ENCODE peak calls at places on chromosomes 13 and 19, in four cellular contexts. One of them, this sample, is unnamed.

GRCh38 chr19:12187625-12188024 is 24.7 kb downstream of the ZNF136 start:
- DNase-seq in coronary artery: no peak
- DNase-seq in GM03348: no peak
- DNase-seq in germinal center: no peak
- DNase-seq in this sample: no peak

GRCh38 chr19:28744014-28744413 is 468.9 kb downstream of the UQCRFS1 start:
- DNase-seq in coronary artery: no peak
- DNase-seq in GM03348: no peak
- DNase-seq in germinal center: no peak
- DNase-seq in this sample: no peak

GRCh38 chr13:28716511-28716910 is 2.3 kb downstream of the SLC46A3 start:
- DNase-seq in coronary artery: no peak
- DNase-seq in GM03348: peak
- DNase-seq in germinal center: no peak
- DNase-seq in this sample: peak

GRCh38 chr19:13906525-13906904 is 514 bp downstream of the CC2D1A start:
- DNase-seq in germinal center: peak
- DNase-seq in coronary artery: no peak
- DNase-seq in GM03348: no peak
- DNase-seq in this sample: peak

GRCh38 chr13:100533588-100534041 is 55.0 kb downstream of the GGACT start:
- DNase-seq in GM03348: no peak
- DNase-seq in coronary artery: peak
- DNase-seq in germinal center: no peak
- DNase-seq in this sample: no peak

GRCh38 chr13:59566544-59566943 is 597.2 kb downstream of the DIAPH3 start:
- DNase-seq in coronary artery: no peak
- DNase-seq in GM03348: no peak
- DNase-seq in germinal center: no peak
- DNase-seq in this sample: no peak

GRCh38 chr13:50594276-50594970 is 249.1 kb downstream of the DLEU7 start:
- DNase-seq in GM03348: no peak
- DNase-seq in germinal center: peak
- DNase-seq in coronary artery: no peak
- DNase-seq in this sample: no peak

GRCh38 chr13:80551650-80552497 is 210.9 kb upstream of the SPRY2 start:
- DNase-seq in coronary artery: no peak
- DNase-seq in germinal center: no peak
- DNase-seq in GM03348: no peak
- DNase-seq in this sample: peak

GRCh38 chr19:55692681-55693081 is 17.7 kb downstream of the EPN1 start:
- DNase-seq in GM03348: no peak
- DNase-seq in coronary artery: no peak
- DNase-seq in germinal center: no peak
- DNase-seq in this sample: no peak

GRCh38 chr13:52784591-52785340 is 45.1 kb upstream of the CNMD start:
- DNase-seq in GM03348: no peak
- DNase-seq in germinal center: no peak
- DNase-seq in coronary artery: no peak
- DNase-seq in this sample: no peak

GRCh38 chr19:46717716-46718143 is 816 bp upstream of the PRKD2 start:
- DNase-seq in GM03348: no peak
- DNase-seq in coronary artery: no peak
- DNase-seq in germinal center: peak
- DNase-seq in this sample: peak

GRCh38 chr13:76887070-76887563 is 912 bp upstream of the KCTD12 start:
- DNase-seq in germinal center: no peak
- DNase-seq in coronary artery: no peak
- DNase-seq in GM03348: peak
- DNase-seq in this sample: no peak

GRCh38 chr19:49799798-49800376 is 13.2 kb downstream of the FUZ start:
- DNase-seq in germinal center: no peak
- DNase-seq in coronary artery: no peak
- DNase-seq in GM03348: no peak
- DNase-seq in this sample: no peak

GRCh38 chr13:20974981-20975585 is 72.5 kb upstream of the XPO4 start:
- DNase-seq in GM03348: no peak
- DNase-seq in germinal center: no peak
- DNase-seq in coronary artery: peak
- DNase-seq in this sample: no peak

GRCh38 chr13:29540799-29541198 is 54.7 kb downstream of the SLC7A1 start:
- DNase-seq in GM03348: no peak
- DNase-seq in coronary artery: no peak
- DNase-seq in germinal center: no peak
- DNase-seq in this sample: no peak

GRCh38 chr13:24167666-24168391 is 7.3 kb downstream of the SPATA13 start:
- DNase-seq in GM03348: no peak
- DNase-seq in germinal center: no peak
- DNase-seq in coronary artery: no peak
- DNase-seq in this sample: no peak

GRCh38 chr19:45780448-45781281 is 1.6 kb downstream of the DMPK start:
- DNase-seq in GM03348: no peak
- DNase-seq in coronary artery: no peak
- DNase-seq in germinal center: no peak
- DNase-seq in this sample: no peak

GRCh38 chr19:1851581-1852293 is 3.5 kb upstream of the REXO1 start:
- DNase-seq in coronary artery: no peak
- DNase-seq in GM03348: no peak
- DNase-seq in germinal center: no peak
- DNase-seq in this sample: no peak

GRCh38 chr13:45316210-45316799 is 24.7 kb downstream of the TPT1 start:
- DNase-seq in germinal center: no peak
- DNase-seq in GM03348: no peak
- DNase-seq in coronary artery: no peak
- DNase-seq in this sample: no peak

GRCh38 chr13:41643502-41643901 is 186.2 kb downstream of the RGCC start:
- DNase-seq in GM03348: no peak
- DNase-seq in germinal center: no peak
- DNase-seq in coronary artery: no peak
- DNase-seq in this sample: no peak

GRCh38 chr13:46637213-46637612 is 84.2 kb downstream of the LRCH1 start:
- DNase-seq in germinal center: no peak
- DNase-seq in coronary artery: no peak
- DNase-seq in GM03348: no peak
- DNase-seq in this sample: no peak

GRCh38 chr13:69776937-69777336 is 330.7 kb upstream of the ATXN8OS start:
- DNase-seq in germinal center: no peak
- DNase-seq in GM03348: no peak
- DNase-seq in coronary artery: no peak
- DNase-seq in this sample: no peak

GRCh38 chr19:2077833-2078619 is 18.1 kb downstream of the MOB3A start:
- DNase-seq in GM03348: no peak
- DNase-seq in coronary artery: no peak
- DNase-seq in germinal center: no peak
- DNase-seq in this sample: no peak